ENCODE peak calls at places on chromosomes 16 and 17, in eight cellular contexts. R, M, V, N, O, B, K and Z are unnamed samples.

GRCh38 chr16:62034236-62035114 is 1.8 kb downstream of the CDH8 start:
- DNase-seq in R (no peak), M (no peak), V (no peak), N (no peak), O (peak), B (no peak), K (no peak), Z (no peak)

GRCh38 chr17:47978324-47978723 is 7.4 kb downstream of the CDK5RAP3 start:
- DNase-seq in R (peak), M (no peak), V (no peak), N (no peak), O (peak), B (no peak), K (peak), Z (no peak)

GRCh38 chr17:72422505-72423285 is 301.9 kb downstream of the SOX9 start:
- DNase-seq in R (no peak), M (peak), V (no peak), N (no peak), O (no peak), B (peak), K (peak), Z (no peak)

GRCh38 chr16:89893642-89894548 is 20.5 kb downstream of the TCF25 start:
- DNase-seq in R (no peak), M (no peak), V (no peak), N (no peak), O (no peak), B (no peak), K (no peak), Z (no peak)

GRCh38 chr17:78364436-78365281 is 4.8 kb upstream of the SOCS3 start:
- DNase-seq in R (no peak), M (no peak), V (peak), N (no peak), O (peak), B (no peak), K (no peak), Z (no peak)

GRCh38 chr16:55478827-55479559 is at the start of gene MMP2:
- DNase-seq in R (no peak), M (no peak), V (peak), N (peak), O (peak), B (no peak), K (peak), Z (peak)

GRCh38 chr17:21129023-21129681 is 2.4 kb downstream of the DHRS7B start:
- DNase-seq in R (peak), M (no peak), V (no peak), N (no peak), O (peak), B (no peak), K (peak), Z (no peak)

GRCh38 chr16:58730724-58731370 is 3.3 kb downstream of the GOT2 start:
- DNase-seq in R (no peak), M (no peak), V (no peak), N (no peak), O (no peak), B (no peak), K (no peak), Z (no peak)

GRCh38 chr17:81396278-81396721 is 1.0 kb downstream of the BAHCC1 start:
- DNase-seq in R (no peak), M (no peak), V (peak), N (no peak), O (no peak), B (no peak), K (no peak), Z (no peak)

GRCh38 chr16:87323727-87324410 is 6.7 kb upstream of the C16orf95 start:
- DNase-seq in R (no peak), M (no peak), V (peak), N (no peak), O (no peak), B (no peak), K (no peak), Z (no peak)

GRCh38 chr17:4769628-4770027 is 2.1 kb upstream of the TM4SF5 start:
- DNase-seq in R (no peak), M (no peak), V (no peak), N (no peak), O (no peak), B (no peak), K (no peak), Z (no peak)

GRCh38 chr16:1984347-1985225 is 593 bp downstream of the GFER start:
- DNase-seq in R (no peak), M (no peak), V (no peak), N (no peak), O (peak), B (no peak), K (no peak), Z (no peak)

GRCh38 chr16:70747703-70748631 is 53.0 kb downstream of the VAC14 start:
- DNase-seq in R (no peak), M (no peak), V (no peak), N (no peak), O (no peak), B (no peak), K (no peak), Z (no peak)

GRCh38 chr17:10249271-10250010 is 51.0 kb upstream of the GAS7 start:
- DNase-seq in R (no peak), M (no peak), V (no peak), N (no peak), O (no peak), B (no peak), K (no peak), Z (no peak)

GRCh38 chr16:55842369-55843104 is 9.6 kb upstream of the CES1 start:
- DNase-seq in R (peak), M (no peak), V (peak), N (no peak), O (peak), B (peak), K (peak), Z (no peak)

GRCh38 chr17:42883802-42884553 is 16.6 kb upstream of the G6PC1 start:
- DNase-seq in R (no peak), M (no peak), V (no peak), N (no peak), O (no peak), B (no peak), K (no peak), Z (no peak)

GRCh38 chr16:87436225-87437172 is 44.4 kb downstream of the MAP1LC3B start:
- DNase-seq in R (no peak), M (no peak), V (peak), N (no peak), O (no peak), B (no peak), K (peak), Z (no peak)

GRCh38 chr17:45734598-45734997 is 49.5 kb upstream of the CRHR1 start:
- DNase-seq in R (no peak), M (no peak), V (no peak), N (no peak), O (no peak), B (no peak), K (no peak), Z (no peak)

GRCh38 chr17:7561028-7561575 is 617 bp upstream of the SENP3 start:
- DNase-seq in R (peak), M (peak), V (peak), N (peak), O (peak), B (peak), K (peak), Z (peak)

GRCh38 chr16:17354121-17354750 is 116.5 kb downstream of the XYLT1 start:
- DNase-seq in R (no peak), M (no peak), V (no peak), N (no peak), O (no peak), B (no peak), K (peak), Z (no peak)

GRCh38 chr16:12553191-12553590 is 250.5 kb downstream of the CPPED1 start:
- DNase-seq in R (no peak), M (no peak), V (no peak), N (no peak), O (no peak), B (no peak), K (no peak), Z (no peak)

GRCh38 chr16:57808589-57808988 is 6.3 kb upstream of the KIFC3 start:
- DNase-seq in R (no peak), M (no peak), V (no peak), N (no peak), O (no peak), B (no peak), K (no peak), Z (no peak)

GRCh38 chr17:53722407-53722806 is 100.3 kb upstream of the KIF2B start:
- DNase-seq in R (no peak), M (no peak), V (no peak), N (no peak), O (no peak), B (no peak), K (no peak), Z (no peak)

GRCh38 chr17:63704836-63705235 is 4.9 kb upstream of the LIMD2 start:
- DNase-seq in R (no peak), M (no peak), V (peak), N (peak), O (no peak), B (no peak), K (no peak), Z (no peak)

GRCh38 chr16:67388591-67388990 is 4.7 kb downstream of the TPPP3 start:
- DNase-seq in R (no peak), M (no peak), V (no peak), N (no peak), O (no peak), B (no peak), K (no peak), Z (no peak)

GRCh38 chr17:13485327-13485726 is 116.4 kb downstream of the HS3ST3A1 start:
- DNase-seq in R (no peak), M (no peak), V (no peak), N (no peak), O (no peak), B (no peak), K (no peak), Z (peak)

GRCh38 chr17:1880851-1881630 is 51.2 kb downstream of the RPA1 start:
- DNase-seq in R (no peak), M (no peak), V (no peak), N (no peak), O (no peak), B (no peak), K (no peak), Z (no peak)

GRCh38 chr16:82425661-82426060 is 201.1 kb upstream of the CDH13 start:
- DNase-seq in R (no peak), M (no peak), V (no peak), N (no peak), O (no peak), B (no peak), K (no peak), Z (peak)

GRCh38 chr16:59432934-59433333 is 698.8 kb upstream of the GOT2 start:
- DNase-seq in R (no peak), M (no peak), V (no peak), N (no peak), O (no peak), B (no peak), K (peak), Z (no peak)

GRCh38 chr17:50396261-50397110 is 837 bp downstream of the LRRC59 start:
- DNase-seq in R (peak), M (peak), V (no peak), N (no peak), O (peak), B (no peak), K (peak), Z (no peak)

GRCh38 chr17:60968266-60968665 is 290.6 kb downstream of the BCAS3 start:
- DNase-seq in R (no peak), M (no peak), V (no peak), N (no peak), O (peak), B (no peak), K (no peak), Z (no peak)

GRCh38 chr17:60970741-60971140 is 293.1 kb downstream of the BCAS3 start:
- DNase-seq in R (no peak), M (no peak), V (no peak), N (no peak), O (no peak), B (no peak), K (no peak), Z (no peak)

GRCh38 chr17:60971515-60972369 is 294.1 kb downstream of the BCAS3 start:
- DNase-seq in R (peak), M (no peak), V (no peak), N (no peak), O (peak), B (peak), K (peak), Z (no peak)

GRCh38 chr17:60964160-60964559 is 286.5 kb downstream of the BCAS3 start:
- DNase-seq in R (no peak), M (no peak), V (no peak), N (no peak), O (no peak), B (no peak), K (no peak), Z (no peak)

GRCh38 chr17:60969500-60970037 is 291.9 kb downstream of the BCAS3 start:
- DNase-seq in R (no peak), M (no peak), V (no peak), N (no peak), O (no peak), B (no peak), K (no peak), Z (no peak)
- TF ChIP-seq POLR2AphosphoS5 in R (no peak), M (no peak), V (no peak), N (no peak), O (no peak), B (no peak), K (no peak), Z (no peak)

DNA sequence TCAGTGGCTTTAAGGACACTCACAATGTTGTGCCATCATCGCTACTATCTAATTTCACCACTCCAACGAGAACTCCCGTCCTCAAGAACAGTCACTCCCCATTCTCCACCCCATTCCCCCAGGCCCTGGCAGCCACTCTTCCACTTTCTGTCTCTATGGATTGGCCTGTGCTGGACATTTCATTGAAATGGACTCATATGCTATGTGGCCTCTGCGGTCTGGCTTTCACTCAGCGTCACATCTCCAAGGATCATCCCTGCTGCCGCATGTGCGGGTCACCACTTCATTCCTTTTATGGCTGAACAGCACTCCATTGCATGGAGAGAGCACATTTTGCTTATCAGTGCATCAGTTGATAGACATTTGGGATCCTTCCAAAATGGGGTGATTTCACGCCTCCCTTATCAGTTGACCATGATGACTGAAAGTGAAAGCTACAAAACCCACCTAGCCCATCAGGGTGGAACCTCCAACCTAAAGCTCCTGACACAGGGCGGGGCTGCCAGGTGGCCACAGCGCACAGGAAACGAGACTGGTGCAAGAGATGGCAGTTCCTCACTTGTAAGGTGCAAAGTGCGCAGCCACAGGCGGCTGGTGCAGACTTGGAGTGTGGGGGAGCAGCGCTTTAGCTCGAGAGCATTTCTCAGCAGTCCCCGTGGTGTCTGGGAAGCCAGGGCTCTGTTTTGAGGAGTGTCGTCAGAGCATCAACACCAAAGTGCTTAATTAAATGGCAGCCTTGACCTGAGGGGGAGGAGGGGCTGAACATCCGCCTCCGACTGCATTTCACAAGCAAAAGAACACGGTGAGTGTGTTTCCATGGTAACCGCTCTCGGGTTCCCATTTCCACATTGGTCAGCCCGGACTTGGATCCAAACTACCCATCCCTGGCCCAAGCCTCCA is 23.8 kb downstream of the COTL1 start:
- DNase-seq in R (no peak), M (no peak), V (no peak), N (no peak), O (peak), B (no peak), K (peak), Z (no peak)
- TF ChIP-seq POLR2AphosphoS5 in R (no peak), M (no peak), V (no peak), N (no peak), O (no peak), B (no peak), K (no peak), Z (no peak)

DNA sequence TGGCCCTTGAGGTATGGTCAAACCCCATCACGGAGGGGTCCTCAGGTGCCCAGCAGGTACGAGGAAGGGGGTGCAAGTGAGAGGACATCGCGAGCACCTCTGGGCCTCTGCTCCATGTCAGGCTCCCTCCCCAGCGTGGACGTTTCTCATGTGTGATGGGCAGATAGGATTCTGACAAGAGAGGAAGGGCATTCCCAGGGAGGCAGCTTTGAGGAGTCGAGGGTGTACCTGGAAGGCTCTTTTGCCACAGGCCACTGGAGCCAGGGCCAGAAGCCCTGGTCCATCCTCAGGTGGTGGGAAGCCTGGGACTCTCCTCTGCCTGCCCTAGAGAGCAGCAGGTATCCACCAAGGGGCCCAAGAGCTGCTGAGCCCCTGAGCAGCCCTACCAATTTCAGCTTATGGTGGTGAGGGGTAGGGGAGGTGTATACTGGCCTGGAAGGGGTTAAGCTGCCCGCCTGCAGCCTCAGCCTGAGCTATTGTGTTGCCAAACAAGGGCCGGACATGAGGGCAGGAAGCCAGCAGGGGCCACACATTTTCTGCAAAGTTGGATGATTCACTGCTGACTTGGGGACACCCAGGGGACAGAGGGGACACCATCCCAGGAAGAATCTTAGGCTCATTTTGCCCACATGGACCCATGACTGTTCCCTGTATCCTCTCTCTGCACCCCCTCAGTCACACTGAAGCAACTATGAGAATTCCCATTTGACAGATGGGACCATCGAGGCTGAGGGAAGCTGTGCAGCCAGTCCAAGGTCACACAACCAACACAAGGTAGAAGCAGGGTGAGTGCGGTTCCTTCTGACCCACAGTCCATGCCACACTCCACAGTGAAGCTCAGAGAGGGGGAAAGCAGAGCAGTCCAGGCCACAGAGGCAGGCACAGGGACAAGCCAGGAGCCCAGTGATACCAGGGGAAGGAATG is 1.7 kb downstream of the CDH5 start:
- DNase-seq in R (no peak), M (no peak), V (no peak), N (no peak), O (peak), B (no peak), K (no peak), Z (no peak)
- TF ChIP-seq POLR2AphosphoS5 in R (no peak), M (no peak), V (peak), N (no peak), O (no peak), B (no peak), K (no peak), Z (no peak)

GRCh38 chr16:29836623-29837022 is 16.4 kb downstream of the MVP start:
- DNase-seq in R (no peak), M (no peak), V (no peak), N (no peak), O (no peak), B (no peak), K (no peak), Z (no peak)
- TF ChIP-seq POLR2AphosphoS5 in R (no peak), M (no peak), V (no peak), N (no peak), O (no peak), B (no peak), K (no peak), Z (no peak)

DNA sequence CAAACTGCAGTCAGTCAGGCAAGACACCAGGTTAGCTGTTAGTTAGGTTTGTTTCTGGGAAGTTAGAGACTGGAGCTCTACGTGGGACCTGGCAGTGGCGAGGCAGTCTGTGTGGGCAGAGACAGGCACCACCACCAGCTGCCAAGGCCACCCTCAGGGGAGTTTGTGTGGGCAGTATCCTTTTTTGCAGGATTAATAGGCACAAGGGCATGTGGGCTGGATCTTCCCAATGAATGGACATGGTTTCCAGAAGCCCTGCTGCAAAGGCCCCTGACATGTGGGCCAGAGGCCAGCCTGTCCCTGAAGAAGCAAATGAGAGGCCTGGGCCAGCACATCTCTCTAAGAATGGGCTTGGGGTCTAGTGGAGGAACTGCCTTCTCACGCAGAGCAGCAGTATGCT is 19.2 kb upstream of the SREBF1 start:
- DNase-seq in R (no peak), M (no peak), V (no peak), N (no peak), O (no peak), B (no peak), K (peak), Z (no peak)
- TF ChIP-seq POLR2AphosphoS5 in R (no peak), M (no peak), V (no peak), N (no peak), O (no peak), B (no peak), K (no peak), Z (no peak)

GRCh38 chr17:3005696-3006095 is 57.7 kb downstream of the OR1D5 start:
- DNase-seq in R (no peak), M (no peak), V (no peak), N (no peak), O (no peak), B (no peak), K (no peak), Z (no peak)

GRCh38 chr17:3002538-3003301 is 60.7 kb downstream of the OR1D5 start:
- DNase-seq in R (no peak), M (no peak), V (no peak), N (no peak), O (no peak), B (no peak), K (no peak), Z (no peak)

GRCh38 chr17:3003401-3004149 is 59.8 kb downstream of the OR1D5 start:
- DNase-seq in R (no peak), M (no peak), V (no peak), N (no peak), O (no peak), B (no peak), K (no peak), Z (no peak)

GRCh38 chr17:3004925-3005324 is 58.5 kb downstream of the OR1D5 start:
- DNase-seq in R (no peak), M (no peak), V (no peak), N (no peak), O (no peak), B (no peak), K (peak), Z (no peak)

DNA sequence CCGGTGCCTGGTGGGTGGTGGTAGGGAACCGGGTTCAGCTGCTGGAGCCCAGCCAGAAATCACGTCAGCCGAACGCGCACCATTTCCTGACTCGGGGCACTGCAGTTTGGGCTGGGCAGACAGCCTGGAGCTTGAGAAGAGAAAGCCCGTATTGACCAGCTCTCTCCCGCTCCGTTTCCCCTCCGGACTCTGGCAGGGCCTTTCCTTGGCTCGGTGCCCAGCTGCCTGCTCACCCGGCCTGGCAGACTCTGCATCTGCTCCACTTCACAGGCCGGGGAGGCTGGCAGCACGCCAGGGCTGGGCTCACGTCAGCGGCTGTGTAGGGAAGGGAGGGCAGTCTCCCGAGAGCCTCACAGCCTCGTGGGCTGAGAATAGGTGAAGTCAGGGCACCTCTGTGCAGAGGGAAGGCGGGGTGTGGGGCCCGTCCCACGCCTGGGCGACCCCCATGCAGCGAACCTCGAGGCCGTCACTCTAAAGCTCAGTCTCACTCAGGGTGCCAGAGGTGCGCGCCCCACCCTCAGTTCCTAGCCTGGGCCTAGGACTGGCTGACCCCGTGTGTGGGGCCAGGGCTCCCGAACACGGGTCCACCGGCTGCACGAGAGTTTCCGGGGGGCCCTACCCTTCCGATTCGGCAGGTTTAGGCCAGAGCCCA is 59.1 kb downstream of the OR1D5 start:
- DNase-seq in R (peak), M (peak), V (peak), N (peak), O (no peak), B (peak), K (peak), Z (peak)
- TF ChIP-seq POLR2AphosphoS5 in R (peak), M (peak), V (peak), N (no peak), O (no peak), B (peak), K (peak), Z (peak)